ENCODE peak calls at places on chromosomes 4 and X, in eight cellular contexts. I, B, X, A, G, D, F and E are unnamed samples. For H3K36me3, the result is how much of the 10 kb centered on the place peaks cover.

GRCh38 chr4:20044502-20044911 is 207.2 kb upstream of the SLIT2 start:
- DNase-seq in B (no peak), A (no peak), G (peak), I (no peak), X (no peak), D (no peak), F (no peak), E (no peak)

GRCh38 chr4:128123036-128123435 is 61.9 kb downstream of the LARP1B start:
- DNase-seq in X (no peak), G (no peak), I (no peak), F (no peak), D (no peak), B (no peak), A (no peak), E (no peak)

GRCh38 chrX:7170903-7171302 is 22.9 kb upstream of the PUDP start:
- DNase-seq in G (no peak), D (no peak), B (no peak), I (peak), X (no peak), F (peak), A (peak), E (no peak)

GRCh38 chr4:17168571-17168970 is 270.1 kb upstream of the LDB2 start:
- DNase-seq in I (no peak), F (peak), D (no peak), X (no peak), B (no peak), G (peak), A (no peak), E (peak)

GRCh38 chr4:7861440-7861881 is 78.2 kb downstream of the AFAP1 start:
- DNase-seq in D (no peak), F (peak), G (peak), B (no peak), I (no peak), X (no peak), A (no peak), E (peak)

GRCh38 chr4:104491396-104491821 is 3.3 kb downstream of the CXXC4 start:
- DNase-seq in X (peak), B (no peak), F (no peak), D (peak), G (peak), I (no peak), A (no peak), E (peak)

GRCh38 chr4:80538276-80538926 is 202.9 kb downstream of the CFAP299 start:
- DNase-seq in X (no peak), D (no peak), B (no peak), A (no peak), F (no peak), I (no peak), G (peak), E (no peak)

GRCh38 chrX:143788265-143788664 is 67.7 kb upstream of the SPANXN2 start:
- DNase-seq in G (no peak), A (no peak), X (no peak), F (peak), D (no peak), B (no peak), I (peak), E (no peak)

GRCh38 chr4:85475631-85476233 is 782 bp downstream of the ARHGAP24 start:
- DNase-seq in X (peak), B (no peak), A (peak), D (peak), I (no peak), F (no peak), G (peak), E (no peak)

GRCh38 chr4:143358419-143358818 is 21.7 kb downstream of the GAB1 start:
- DNase-seq in D (no peak), A (no peak), F (no peak), G (no peak), B (no peak), I (no peak), X (no peak), E (no peak)
- H3K4me3 ChIP-seq in D (no peak), A (no peak), F (no peak), G (no peak), B (no peak), I (peak), X (no peak), E (no peak)

DNA sequence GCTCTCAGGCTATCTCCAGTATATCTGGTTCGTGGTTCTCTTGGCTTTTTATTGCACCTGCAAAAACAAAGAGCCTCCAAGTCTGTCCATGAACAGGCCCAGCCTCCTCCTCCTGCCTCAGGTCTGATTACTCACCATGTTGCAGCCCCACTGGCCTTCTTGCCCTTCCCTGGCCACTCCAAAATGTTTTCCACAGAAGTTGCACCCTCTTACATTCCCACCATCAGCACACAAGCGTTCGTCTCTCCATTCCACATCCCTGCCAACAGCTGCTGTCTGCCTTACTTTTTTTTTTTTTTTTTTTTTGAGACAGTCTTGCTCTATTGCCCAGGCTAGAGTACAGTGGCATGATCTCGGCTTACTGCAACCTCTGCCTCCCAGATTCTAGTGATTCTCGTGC is 86.7 kb downstream of the RFC1 start:
- DNase-seq in X (no peak), B (no peak), D (no peak), A (no peak), G (peak), F (no peak), I (no peak), E (no peak)
- H3K36me3 ChIP-seq in X (under half), B (half or more), D (under half), A (under half), G (under half), F (under half), I (half or more), E (under half)

GRCh38 chr4:74770511-74770910 is 23.8 kb downstream of the BTC start:
- DNase-seq in G (no peak), F (no peak), D (no peak), B (no peak), A (no peak), I (no peak), X (no peak), E (no peak)

GRCh38 chr4:74772106-74772505 is 22.2 kb downstream of the BTC start:
- DNase-seq in A (no peak), G (no peak), X (no peak), F (no peak), D (no peak), B (no peak), I (no peak), E (no peak)

GRCh38 chr4:74764119-74764518 is 30.2 kb downstream of the BTC start:
- DNase-seq in A (no peak), G (no peak), X (no peak), D (no peak), B (no peak), F (no peak), I (no peak), E (no peak)

GRCh38 chr4:74772783-74773182 is 21.5 kb downstream of the BTC start:
- DNase-seq in X (no peak), G (no peak), B (no peak), I (no peak), A (no peak), D (no peak), F (no peak), E (no peak)

DNA sequence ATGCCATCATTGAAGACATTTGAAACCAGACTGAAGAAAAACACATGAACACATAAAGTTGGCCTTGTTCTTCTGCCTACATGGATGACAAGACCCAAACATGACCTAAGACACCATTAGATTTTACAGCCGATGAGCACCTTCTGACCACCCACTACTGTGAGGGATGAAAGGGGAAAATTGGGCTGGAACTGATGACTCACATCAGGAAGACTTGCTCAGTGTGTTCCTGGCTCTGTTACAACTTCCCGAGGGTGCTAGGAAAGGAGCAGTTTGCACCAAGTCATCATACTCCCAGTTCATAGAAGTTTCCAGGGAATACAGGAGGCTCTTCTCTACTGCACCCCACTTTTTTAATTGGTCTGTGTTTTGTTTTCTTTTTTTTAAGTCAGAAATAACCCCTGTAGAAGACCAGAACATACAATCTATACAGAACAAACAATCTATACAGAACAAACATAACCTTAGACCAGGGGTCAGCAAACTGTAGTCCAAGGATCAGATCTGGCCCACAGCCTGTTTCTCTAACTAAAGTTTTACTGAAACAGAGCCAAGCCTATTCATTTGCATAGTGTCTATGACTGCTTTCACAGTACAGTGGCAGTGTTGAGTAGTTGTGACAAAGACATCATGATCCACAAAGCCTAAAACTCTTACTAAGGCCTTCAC is 25.3 kb downstream of the BTC start:
- DNase-seq in X (no peak), B (no peak), A (peak), F (peak), D (no peak), I (no peak), G (peak), E (no peak)
- H3K27ac ChIP-seq in X (no peak), B (peak), A (no peak), F (no peak), D (no peak), I (no peak), G (no peak), E (no peak)

DNA sequence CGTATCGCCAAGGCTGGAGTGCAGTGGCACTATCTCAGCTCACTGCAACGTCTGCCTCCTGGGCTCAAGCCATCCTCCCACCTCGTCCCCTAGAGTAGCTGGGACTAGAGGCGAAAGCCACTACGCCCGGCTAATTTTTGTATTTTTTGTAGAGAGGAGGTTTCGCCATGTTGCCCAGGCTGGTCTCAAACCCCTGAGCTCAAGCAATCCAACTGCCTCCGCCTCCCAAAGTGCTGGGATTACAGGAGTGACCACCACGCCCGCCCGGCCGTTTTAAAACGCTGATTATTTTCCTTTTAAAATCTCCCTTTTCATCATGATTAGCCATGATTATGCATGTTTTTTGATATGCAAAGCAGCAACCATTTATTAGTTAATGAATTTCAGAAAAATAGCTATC is 2.2 kb downstream of the N4BP2 start:
- DNase-seq in F (no peak), D (peak), B (no peak), G (no peak), A (no peak), I (no peak), X (no peak), E (no peak)
- H3K4me3 ChIP-seq in F (no peak), D (no peak), B (no peak), G (no peak), A (no peak), I (peak), X (peak), E (no peak)

DNA sequence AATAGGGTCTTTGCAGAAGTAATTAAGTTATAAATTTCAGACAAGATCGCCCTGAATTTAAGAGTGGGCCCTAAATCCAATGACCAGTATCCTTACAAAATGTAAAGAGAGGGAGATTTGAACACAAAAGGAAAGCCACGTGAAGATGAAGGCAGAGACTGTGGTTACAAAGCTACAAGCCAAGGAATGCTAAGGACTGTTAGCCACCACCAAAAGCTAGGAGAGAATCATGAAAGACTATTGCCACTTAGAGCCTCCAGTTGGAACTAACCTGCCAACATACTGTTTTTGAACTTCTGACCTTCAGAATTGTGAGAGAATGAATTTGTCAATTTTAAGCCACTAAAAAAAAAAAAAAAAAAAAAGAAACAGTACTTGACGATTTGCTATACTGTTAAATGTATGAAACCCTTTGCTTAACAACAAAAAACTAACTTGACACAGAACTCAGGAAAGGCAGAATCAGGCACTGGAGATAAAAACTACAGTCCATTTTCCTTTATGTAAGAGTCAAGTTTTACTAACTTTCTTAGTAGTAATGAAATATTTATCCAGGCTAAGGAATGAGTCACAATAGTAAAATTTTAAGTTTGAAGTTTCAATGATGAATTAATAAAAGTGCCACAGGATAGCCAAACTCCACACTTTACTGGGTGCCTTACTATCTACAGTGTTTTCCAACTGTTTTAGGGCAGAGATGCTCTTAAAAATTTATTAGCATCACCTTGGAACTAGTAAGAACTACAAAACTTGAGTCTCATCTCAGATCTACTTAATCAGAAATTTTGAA is 25.1 kb downstream of the DHX15 start:
- DNase-seq in I (no peak), F (no peak), G (peak), X (no peak), D (no peak), B (no peak), A (no peak), E (no peak)
- H3K36me3 ChIP-seq in I (half or more), F (under half), G (under half), X (under half), D (under half), B (under half), A (under half), E (under half)